ENCODE peak calls at places on chromosomes 16 and 17, in five cellular contexts. K is H9, N is lower lobe of right lung, E is WTC11, R is RWPE1. L is an unnamed sample.

GRCh38 chr17:33832295-33832694 is 422.8 kb upstream of the CCL2 start:
- DNase-seq in K (no peak), N (no peak), E (no peak), R (no peak), L (no peak)

GRCh38 chr16:89565506-89566372 is 5.3 kb downstream of the RPL13 start:
- DNase-seq in K (peak), N (peak), E (peak), R (peak), L (peak)

GRCh38 chr17:58344047-58344790 is 7.8 kb downstream of the SUPT4H1 start:
- DNase-seq in K (no peak), N (no peak), E (no peak), R (no peak), L (no peak)

GRCh38 chr16:70805787-70806186 is 4.8 kb upstream of the VAC14 start:
- DNase-seq in K (no peak), N (no peak), E (no peak), R (peak), L (no peak)

GRCh38 chr17:4969551-4970231 is 2.1 kb upstream of the SPAG7 start:
- DNase-seq in K (no peak), N (no peak), E (no peak), R (no peak), L (no peak)

GRCh38 chr17:10032142-10032541 is 127.1 kb upstream of the RCVRN start:
- DNase-seq in K (no peak), N (no peak), E (no peak), R (no peak), L (no peak)

GRCh38 chr17:66240630-66241029 is 11.4 kb upstream of the APOH start:
- DNase-seq in K (no peak), N (no peak), E (no peak), R (peak), L (no peak)

GRCh38 chr16:54712866-54713265 is 217.8 kb upstream of the IRX5 start:
- DNase-seq in K (no peak), N (no peak), E (no peak), R (no peak), L (no peak)

GRCh38 chr16:5044011-5044540 is 10.3 kb upstream of the NAGPA start:
- DNase-seq in K (no peak), N (peak), E (no peak), R (no peak), L (no peak)

GRCh38 chr17:17613708-17614114 is 22.2 kb upstream of the PEMT start:
- DNase-seq in K (peak), N (no peak), E (peak), R (peak), L (peak)

GRCh38 chr17:77999413-78000173 is 41.1 kb downstream of the TNRC6C start:
- DNase-seq in K (no peak), N (no peak), E (no peak), R (no peak), L (no peak)

GRCh38 chr16:70651524-70651923 is 5.2 kb downstream of the IL34 start:
- DNase-seq in K (no peak), N (no peak), E (no peak), R (no peak), L (no peak)

GRCh38 chr16:48332978-48333377 is 52.2 kb downstream of the SIAH1 start:
- DNase-seq in K (no peak), N (no peak), E (no peak), R (no peak), L (no peak)

DNA sequence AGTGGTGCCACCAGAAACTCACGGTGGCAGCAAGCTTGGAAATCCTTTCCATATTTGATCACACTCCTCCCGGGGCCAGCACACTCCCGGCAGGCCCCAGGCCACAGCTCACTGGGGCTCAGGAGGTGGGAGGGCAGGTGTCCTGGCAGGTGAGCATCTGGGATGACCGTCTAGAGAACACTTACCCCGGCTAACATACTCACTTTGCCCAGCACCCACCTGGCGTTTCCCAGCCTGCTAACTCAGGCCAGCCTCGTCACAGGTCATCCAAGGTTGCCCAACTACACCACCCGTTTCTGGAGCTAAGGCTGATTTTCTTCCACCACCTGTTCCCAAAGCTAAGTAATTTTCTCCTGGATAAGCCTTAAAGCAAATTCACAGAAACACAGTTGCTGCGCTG is 24.9 kb downstream of the FBXO31 start:
- DNase-seq in K (no peak), N (no peak), E (no peak), R (no peak), L (no peak)
- TF ChIP-seq CTCF in K (no peak), N (no peak), E (no peak), R (no peak), L (no peak)

GRCh38 chr17:29165800-29166506 is 14.2 kb downstream of the MYO18A start:
- DNase-seq in K (peak), N (no peak), E (no peak), R (no peak), L (no peak)
- TF ChIP-seq CTCF in K (no peak), N (no peak), E (no peak), R (no peak), L (no peak)

GRCh38 chr16:12468552-12468951 is 335.1 kb downstream of the CPPED1 start:
- DNase-seq in K (peak), N (no peak), E (peak), R (no peak), L (no peak)
- TF ChIP-seq CTCF in K (peak), N (no peak), E (peak), R (no peak), L (peak)

GRCh38 chr16:57840833-57841232 is 38.5 kb upstream of the KIFC3 start:
- DNase-seq in K (no peak), N (no peak), E (no peak), R (no peak), L (no peak)
- TF ChIP-seq CTCF in K (no peak), N (no peak), E (no peak), R (no peak), L (no peak)

DNA sequence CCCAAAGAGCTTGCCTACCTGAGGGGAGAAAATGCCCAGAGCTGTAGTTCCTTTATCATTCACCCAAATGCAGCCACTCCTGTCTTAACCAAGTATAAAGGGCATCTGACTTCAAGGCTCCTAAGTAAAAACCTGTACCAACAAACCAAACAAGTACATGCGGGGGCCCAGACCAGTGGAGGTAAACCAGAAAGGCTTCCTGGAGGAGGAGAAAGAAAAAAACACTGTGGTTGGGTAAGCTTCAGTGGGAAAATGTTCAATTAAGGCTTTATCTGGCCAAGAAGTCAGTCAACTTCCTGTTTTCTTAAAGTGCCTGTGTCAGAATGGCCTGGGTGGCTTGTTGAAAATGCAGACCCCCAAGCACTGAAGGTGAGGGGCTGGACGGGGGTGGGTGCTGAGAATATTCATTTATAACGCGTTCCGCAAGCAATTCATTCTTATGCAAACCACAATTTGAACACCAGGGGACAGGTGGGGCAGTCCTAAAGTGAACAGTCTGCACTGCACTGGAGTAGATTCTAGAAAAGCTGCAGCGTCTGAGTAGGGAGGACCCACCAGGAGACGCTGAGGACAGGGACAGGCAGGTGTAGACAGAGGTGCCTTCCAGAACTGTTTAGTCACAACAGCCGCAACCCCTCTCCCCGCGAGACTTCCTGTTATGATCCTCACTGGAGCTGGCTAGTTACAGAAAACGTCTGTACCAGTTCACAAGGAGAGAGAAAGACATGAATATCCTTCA is 467.1 kb downstream of the SOX9 start:
- DNase-seq in K (no peak), N (no peak), E (no peak), R (peak), L (no peak)
- TF ChIP-seq CTCF in K (no peak), N (no peak), E (no peak), R (no peak), L (peak)

DNA sequence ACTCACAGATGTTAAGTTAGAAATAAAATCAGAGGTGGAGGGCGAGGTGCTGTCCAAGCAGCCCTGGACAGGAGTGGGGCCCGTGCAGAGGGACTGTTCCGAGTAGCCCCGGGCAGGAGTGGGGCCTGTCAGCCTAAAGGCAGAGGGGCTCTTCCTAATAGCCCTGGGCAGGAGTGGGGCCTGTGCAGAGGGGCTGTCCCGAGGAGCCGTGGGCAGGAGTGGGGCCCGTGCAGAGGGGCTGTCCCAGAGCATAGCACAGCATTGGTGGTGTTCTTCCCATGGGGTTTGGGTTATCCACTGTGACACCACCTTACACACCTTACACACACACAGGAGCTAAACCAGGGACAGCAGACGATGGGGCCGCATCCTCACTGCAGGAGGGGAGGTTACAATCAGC is 10.4 kb downstream of the CEP131 start:
- DNase-seq in K (no peak), N (no peak), E (no peak), R (no peak), L (no peak)
- TF ChIP-seq CTCF in K (no peak), N (no peak), E (no peak), R (no peak), L (no peak)

L was measured in neural crest cell.